ENCODE peak calls at places on chromosomes 3 and 15, in seven cellular contexts. U, H, C, O, T, Z and N are unnamed samples.

GRCh38 chr15:94042163-94042954 is 189.0 kb upstream of the MCTP2 start:
- DNase-seq in C (no peak), O (no peak), Z (no peak), U (no peak), T (no peak), H (no peak), N (no peak)

GRCh38 chr3:30471076-30471475 is 135.3 kb upstream of the TGFBR2 start:
- DNase-seq in C (no peak), T (no peak), Z (no peak), H (no peak), O (no peak), U (no peak), N (no peak)

GRCh38 chr15:40843885-40844542 is at the start of gene SPINT1:
- DNase-seq in O (peak; percentile 20), Z (peak; percentile 74), C (peak; percentile 88), T (peak; percentile 88), H (no peak), U (peak; percentile 10), N (no peak)

GRCh38 chr3:128576290-128576689 is 74.3 kb downstream of the RPN1 start:
- DNase-seq in U (no peak), T (no peak), H (no peak), C (no peak), O (no peak), Z (no peak), N (no peak)

GRCh38 chr3:99418209-99418635 is 220.2 kb upstream of the COL8A1 start:
- DNase-seq in H (no peak), Z (no peak), C (no peak), T (no peak), U (no peak), O (no peak), N (no peak)

GRCh38 chr3:120742198-120743080 is at the start of the genes GTF2E1 and RABL3:
- DNase-seq in C (peak; percentile 96), O (peak; percentile 90), T (peak; percentile 92), Z (peak; percentile 100), U (peak; percentile 97), H (peak; percentile 94), N (peak; percentile 97)

GRCh38 chr15:61796056-61796455 is 264.2 kb downstream of the VPS13C start:
- DNase-seq in O (no peak), U (no peak), Z (no peak), T (no peak), H (no peak), C (no peak), N (no peak)

GRCh38 chr3:182397164-182397563 is 396.1 kb upstream of the ATP11B start:
- DNase-seq in T (no peak), H (no peak), U (no peak), Z (no peak), O (no peak), C (no peak), N (no peak)

GRCh38 chr15:55457401-55458022 is 49.2 kb downstream of the PIERCE2 start:
- DNase-seq in U (no peak), Z (no peak), H (no peak), O (no peak), T (no peak), C (no peak), N (no peak)

GRCh38 chr3:48222616-48223513 is at the start of gene CAMP:
- DNase-seq in H (peak; percentile 46), Z (no peak), C (no peak), U (no peak), T (no peak), O (peak; percentile 73), N (no peak)

GRCh38 chr3:158093526-158093925 is 12.7 kb downstream of the SHOX2 start:
- DNase-seq in H (no peak), C (no peak), O (no peak), U (no peak), T (no peak), Z (no peak), N (no peak)

GRCh38 chr3:158094235-158094916 is 11.8 kb downstream of the SHOX2 start:
- DNase-seq in O (peak; percentile 20), U (no peak), T (peak; percentile 88), H (no peak), Z (peak; percentile 78), C (peak; percentile 47), N (no peak)

GRCh38 chr3:158094917-158095301 is 11.3 kb downstream of the SHOX2 start:
- DNase-seq in U (no peak), T (peak; percentile 44), O (no peak), H (no peak), Z (no peak), C (no peak), N (no peak)

GRCh38 chr3:158097141-158097540 is 9.1 kb downstream of the SHOX2 start:
- DNase-seq in O (no peak), C (no peak), H (no peak), U (no peak), T (no peak), Z (no peak), N (no peak)

DNA sequence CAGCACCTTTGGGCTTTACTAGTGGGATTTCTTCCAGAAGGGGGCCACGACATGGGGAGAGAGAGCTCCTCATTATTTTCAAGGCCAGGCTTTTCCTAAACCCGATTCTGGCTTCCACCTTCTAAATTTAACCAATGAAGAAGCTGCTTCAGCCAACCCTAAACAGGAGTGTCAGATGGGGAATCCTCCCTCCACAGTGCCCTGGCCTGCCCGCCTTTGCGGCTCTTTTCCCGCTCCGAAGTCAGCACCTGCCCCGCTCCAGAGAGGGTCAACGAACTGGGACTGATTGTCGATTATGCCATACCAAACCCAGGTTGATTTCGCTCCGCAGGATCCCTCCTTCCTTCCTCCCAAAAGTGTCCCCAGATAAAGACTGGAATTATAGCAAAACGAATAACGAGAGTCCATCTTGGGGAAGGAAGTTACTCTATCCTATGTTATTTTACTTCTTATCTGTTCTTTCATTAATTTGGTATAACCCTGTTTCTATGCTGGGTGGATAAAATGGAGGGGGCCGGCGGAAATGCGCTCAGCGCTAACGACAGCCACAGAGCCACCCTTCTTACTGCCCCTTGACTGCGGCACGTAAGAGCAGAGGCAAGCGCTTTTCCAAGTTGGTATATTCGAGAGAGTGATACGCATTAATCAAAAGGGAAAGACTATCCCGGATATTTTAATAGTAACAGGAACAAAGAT is 10.8 kb downstream of the SHOX2 start:
- DNase-seq in Z (peak; percentile 59), H (no peak), T (peak; percentile 59), U (no peak), O (no peak), C (no peak), N (no peak)
- H3K27me3 ChIP-seq in Z (peaks cover 84% of the 10 kb centered on the region), H (peaks cover 8% of the 10 kb centered on the region), T (peaks cover 76% of the 10 kb centered on the region), U (peaks cover 73% of the 10 kb centered on the region), O (peaks cover 84% of the 10 kb centered on the region), C (peaks cover 3% of the 10 kb centered on the region), N (peaks cover 58% of the 10 kb centered on the region)

GRCh38 chr15:89395461-89395875 is 60.8 kb upstream of the POLG start:
- DNase-seq in C (peak; percentile 11), T (no peak), H (no peak), O (no peak), Z (no peak), U (no peak), N (no peak)
- H3K27me3 ChIP-seq in C (no peaks in the 10 kb centered on the region), T (peaks cover 97% of the 10 kb centered on the region), H (no peaks in the 10 kb centered on the region), O (peaks cover 80% of the 10 kb centered on the region), Z (peaks cover 100% of the 10 kb centered on the region), U (peaks cover 10% of the 10 kb centered on the region), N (peaks cover 14% of the 10 kb centered on the region)

DNA sequence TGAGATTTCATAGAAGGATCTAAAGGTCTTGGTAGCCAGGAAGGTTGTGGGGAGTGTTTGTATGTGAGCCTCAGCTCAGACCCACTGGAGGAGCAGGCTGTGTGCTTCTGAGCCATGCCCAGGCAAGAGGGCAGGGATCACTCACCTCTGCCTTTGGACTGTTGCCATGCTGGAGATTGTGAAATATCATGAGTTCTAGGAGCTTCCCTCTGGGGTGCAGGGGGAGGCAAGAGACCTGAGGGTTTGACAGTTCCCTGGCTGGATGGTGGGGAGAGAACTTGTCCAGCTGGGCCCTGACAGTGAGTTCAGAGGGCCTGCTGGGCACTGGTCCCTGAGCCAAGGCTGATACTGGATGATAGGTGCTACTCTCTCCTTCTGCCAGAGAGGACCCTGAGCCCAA is 6.0 kb downstream of the SLC6A1 start:
- DNase-seq in T (no peak), H (no peak), C (no peak), U (no peak), Z (no peak), O (no peak), N (no peak)
- H3K27me3 ChIP-seq in T (peaks cover 24% of the 10 kb centered on the region), H (no peaks in the 10 kb centered on the region), C (no peaks in the 10 kb centered on the region), U (no peaks in the 10 kb centered on the region), Z (peaks cover 29% of the 10 kb centered on the region), O (peaks cover 22% of the 10 kb centered on the region), N (peaks cover 4% of the 10 kb centered on the region)

GRCh38 chr3:186303985-186304384 is 58.0 kb downstream of the DGKG start:
- DNase-seq in H (no peak), Z (peak; percentile 31), U (no peak), O (no peak), T (peak; percentile 62), C (no peak), N (no peak)

GRCh38 chr3:186311431-186311830 is 50.6 kb downstream of the DGKG start:
- DNase-seq in H (no peak), C (no peak), Z (no peak), T (no peak), O (no peak), U (no peak), N (no peak)

GRCh38 chr3:186307594-186307993 is 54.4 kb downstream of the DGKG start:
- DNase-seq in C (no peak), H (no peak), T (no peak), O (no peak), Z (peak; percentile 59), U (no peak), N (no peak)

DNA sequence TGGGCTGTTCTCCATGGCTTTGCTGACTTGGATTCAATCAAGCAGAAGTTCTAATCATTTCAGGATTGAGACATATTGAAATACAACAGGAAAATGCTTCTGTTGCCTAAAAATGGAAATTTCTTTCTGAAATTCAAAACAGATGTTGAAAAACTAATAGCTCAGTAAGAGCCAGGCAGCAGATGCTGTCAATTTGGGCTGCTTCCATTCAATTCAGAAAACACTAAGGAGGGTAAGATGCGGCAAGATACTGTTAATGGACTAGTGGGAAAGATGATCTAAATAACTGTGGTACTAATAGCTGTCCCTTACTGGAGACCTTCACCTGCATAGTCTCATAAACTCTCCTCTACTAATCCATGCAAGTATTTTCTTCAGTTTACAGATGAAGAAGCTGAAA is 53.5 kb downstream of the DGKG start:
- DNase-seq in T (no peak), O (no peak), U (no peak), Z (no peak), C (no peak), H (no peak), N (no peak)
- H3K27me3 ChIP-seq in T (no peaks in the 10 kb centered on the region), O (no peaks in the 10 kb centered on the region), U (peaks cover 2% of the 10 kb centered on the region), Z (no peaks in the 10 kb centered on the region), C (no peaks in the 10 kb centered on the region), H (no peaks in the 10 kb centered on the region), N (no peaks in the 10 kb centered on the region)

GRCh38 chr15:96325579-96326331 is 4.7 kb upstream of the NR2F2 start:
- DNase-seq in Z (peak; percentile 46), U (no peak), C (no peak), T (no peak), H (peak; percentile 18), O (no peak), N (no peak)
- H3K27me3 ChIP-seq in Z (peaks cover 97% of the 10 kb centered on the region), U (peaks cover 55% of the 10 kb centered on the region), C (no peaks in the 10 kb centered on the region), T (peaks cover 96% of the 10 kb centered on the region), H (no peaks in the 10 kb centered on the region), O (peaks cover 54% of the 10 kb centered on the region), N (peaks cover 69% of the 10 kb centered on the region)

DNA sequence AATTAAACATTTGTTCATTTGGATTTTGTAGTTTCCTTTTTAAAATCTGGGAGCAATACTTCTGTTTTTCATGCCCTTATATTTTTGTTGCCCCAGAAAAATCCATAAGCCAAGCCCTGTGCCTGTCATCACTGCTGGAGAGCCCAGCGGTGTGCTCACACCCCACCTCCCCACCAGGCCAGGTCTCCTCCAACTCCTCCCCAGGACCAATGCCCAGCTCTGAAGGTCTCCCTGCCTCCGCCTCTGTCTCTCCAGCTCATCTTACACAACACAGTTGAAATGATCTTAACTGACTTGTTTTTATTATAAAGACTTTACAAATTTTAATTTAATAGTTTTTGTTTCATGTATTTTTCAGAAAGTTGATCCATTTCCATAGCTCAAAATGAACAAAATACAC is 66.4 kb downstream of the RHCG start:
- DNase-seq in C (no peak), T (peak; percentile 39), H (no peak), Z (no peak), O (no peak), U (no peak), N (no peak)
- H3K27me3 ChIP-seq in C (no peaks in the 10 kb centered on the region), T (peaks cover 21% of the 10 kb centered on the region), H (no peaks in the 10 kb centered on the region), Z (peaks cover 51% of the 10 kb centered on the region), O (peaks cover 17% of the 10 kb centered on the region), U (peaks cover 9% of the 10 kb centered on the region), N (no peaks in the 10 kb centered on the region)